ENCODE peak calls at places on chromosomes 2 and 18, in nine cellular contexts. H is suprapubic skin, B is transverse colon, R is HepG2, Y is SK-N-SH, F is K562, Q is stomach, K is GM12878, P is H1. U is an unnamed sample.
A peak's percentile ranks its signal among the peaks of the same experiment; 100 is the strongest.

GRCh38 chr2:233940376-233941276 is 23.5 kb downstream of the TRPM8 start:
- DNase-seq in H (no peak), K (no peak), Y (no peak), F (no peak), Q (no peak), R (no peak), P (no peak), B (no peak), U (no peak)

GRCh38 chr18:13539050-13539449 is 187.3 kb downstream of the FAM210A start:
- DNase-seq in R (no peak), H (no peak), K (no peak), P (no peak), Q (no peak), Y (no peak), F (no peak), B (peak; percentile 68), U (no peak)

GRCh38 chr18:53864758-53865157 is 359.7 kb downstream of the MBD2 start:
- DNase-seq in Q (no peak), H (no peak), B (no peak), P (no peak), K (no peak), Y (peak; percentile 14), R (no peak), F (no peak), U (no peak)

GRCh38 chr2:2103320-2103719 is 227.8 kb downstream of the MYT1L start:
- DNase-seq in B (no peak), Q (no peak), H (no peak), Y (peak; percentile 74), F (no peak), R (no peak), P (no peak), K (no peak), U (no peak)

GRCh38 chr2:184199274-184199673 is 399.1 kb upstream of the ZNF804A start:
- DNase-seq in B (no peak), R (no peak), H (no peak), P (no peak), K (no peak), Q (no peak), F (no peak), Y (no peak), U (no peak)

GRCh38 chr2:189819297-189819704 is 35.1 kb downstream of the PMS1 start:
- DNase-seq in F (no peak), Q (no peak), Y (no peak), B (no peak), K (no peak), H (no peak), P (no peak), R (no peak), U (no peak)

GRCh38 chr18:78721281-78721949 is 258.2 kb upstream of the SALL3 start:
- DNase-seq in B (no peak), F (no peak), Y (no peak), Q (no peak), R (no peak), H (no peak), P (peak; percentile 54), K (no peak), U (peak; percentile 50)

GRCh38 chr2:65595641-65596040 is 163.2 kb upstream of the SPRED2 start:
- DNase-seq in K (no peak), Y (no peak), Q (no peak), B (no peak), F (no peak), R (no peak), P (no peak), H (no peak), U (no peak)

GRCh38 chr2:201909961-201910361 is 103.6 kb downstream of the CDK15 start:
- DNase-seq in F (no peak), Y (no peak), P (no peak), Q (no peak), R (no peak), K (peak; percentile 27), H (no peak), B (peak; percentile 13), U (no peak)

GRCh38 chr2:8304821-8305766 is 376.8 kb upstream of the ID2 start:
- DNase-seq in Y (no peak), H (no peak), F (peak; percentile 33), P (no peak), Q (no peak), R (no peak), B (no peak), K (no peak), U (no peak)

GRCh38 chr18:11665587-11665986 is 23.5 kb upstream of the GNAL start:
- DNase-seq in K (no peak), Y (no peak), H (no peak), F (no peak), P (no peak), B (no peak), Q (no peak), R (no peak), U (no peak)

GRCh38 chr18:55003695-55004094 is 44.4 kb upstream of the CCDC68 start:
- DNase-seq in H (no peak), B (no peak), R (no peak), K (no peak), Y (peak; percentile 54), Q (no peak), P (no peak), F (no peak), U (no peak)

GRCh38 chr18:49094136-49094535 is 143.4 kb upstream of the SMAD7 start:
- DNase-seq in Y (no peak), K (no peak), R (no peak), H (no peak), B (no peak), P (no peak), Q (no peak), F (no peak), U (no peak)

GRCh38 chr2:112933261-112933660 is 22.3 kb downstream of the IL37 start:
- DNase-seq in Y (no peak), K (no peak), F (no peak), P (peak; percentile 13), B (no peak), Q (no peak), R (no peak), H (no peak), U (no peak)

GRCh38 chr2:204353823-204354222 is 191.5 kb upstream of the PARD3B start:
- DNase-seq in P (no peak), R (no peak), K (no peak), H (no peak), Y (no peak), Q (no peak), F (no peak), B (no peak), U (no peak)

GRCh38 chr2:121993682-121994081 is 238.2 kb downstream of the TSN start:
- DNase-seq in R (no peak), H (no peak), F (no peak), Q (no peak), P (no peak), Y (no peak), K (no peak), B (no peak), U (no peak)

GRCh38 chr2:147273106-147273505 is 571.7 kb upstream of the ACVR2A start:
- DNase-seq in H (no peak), K (no peak), R (no peak), Q (no peak), P (no peak), Y (no peak), B (no peak), F (no peak), U (no peak)

GRCh38 chr18:79789901-79790885 is 7.5 kb upstream of the KCNG2 start:
- DNase-seq in K (no peak), P (no peak), H (no peak), B (no peak), F (no peak), Y (no peak), Q (no peak), R (no peak), U (peak; percentile 40)

GRCh38 chr2:12507295-12507694 is 209.4 kb upstream of the TRIB2 start:
- DNase-seq in Y (no peak), P (no peak), H (no peak), F (no peak), K (peak; percentile 76), R (no peak), B (no peak), Q (no peak), U (no peak)

GRCh38 chr2:102355526-102356380 is at the start of gene IL18R1:
- DNase-seq in Q (peak; percentile 85), B (peak; percentile 84), F (peak; percentile 60), K (peak; percentile 42), H (peak; percentile 82), R (peak; percentile 53), Y (peak; percentile 87), P (peak; percentile 83), U (peak; percentile 84)

GRCh38 chr2:71618327-71619113 is 165.2 kb downstream of the DYSF start:
- DNase-seq in Q (peak; percentile 21), B (no peak), H (no peak), F (no peak), Y (peak; percentile 53), P (peak; percentile 46), R (no peak), K (no peak), U (peak; percentile 57)
- H3K27ac ChIP-seq in Q (no peak overlapping the region), B (no peak overlapping the region), H (no peak overlapping the region), F (no peak overlapping the region), Y (no peak overlapping the region), P (no peak overlapping the region), R (no peak overlapping the region), K (no peak overlapping the region), U (no peak overlapping the region)

DNA sequence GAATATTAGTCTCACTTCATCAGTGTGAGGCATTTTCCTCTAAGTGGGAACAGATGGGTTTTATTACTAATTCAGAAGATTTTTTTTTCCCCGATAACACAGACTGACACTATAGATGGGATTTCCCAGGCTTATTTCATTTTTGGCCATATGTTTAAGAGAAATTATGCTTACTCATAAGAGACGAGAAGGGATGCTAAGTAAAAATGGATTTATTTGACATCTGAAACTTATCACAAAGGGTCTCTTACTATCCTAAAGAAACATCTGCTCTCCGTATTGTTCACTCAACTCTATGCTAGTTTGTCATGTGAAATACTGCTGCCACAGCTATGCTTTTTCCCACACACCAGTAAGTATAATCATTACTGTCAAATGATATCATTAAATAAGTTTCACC is 1476.3 kb downstream of the LRP1B start:
- DNase-seq in Q (no peak), R (no peak), F (no peak), Y (peak; percentile 29), H (no peak), B (no peak), P (no peak), K (no peak), U (no peak)
- TF ChIP-seq EP300 in Q (no peak), R (no peak), F (no peak), Y (peak; percentile 40), H (no peak), B (no peak), P (no peak), K (no peak), U (no peak)

GRCh38 chr2:37585295-37585908 is 86.0 kb downstream of the CDC42EP3 start:
- DNase-seq in Q (peak; percentile 66), Y (no peak), K (no peak), B (peak; percentile 22), F (no peak), P (no peak), R (no peak), H (no peak), U (no peak)
- TF ChIP-seq POLR2AphosphoS5 in Q (no peak), Y (no peak), K (no peak), B (peak; percentile 47), F (no peak), P (no peak), R (no peak), H (no peak), U (peak; percentile 9)

DNA sequence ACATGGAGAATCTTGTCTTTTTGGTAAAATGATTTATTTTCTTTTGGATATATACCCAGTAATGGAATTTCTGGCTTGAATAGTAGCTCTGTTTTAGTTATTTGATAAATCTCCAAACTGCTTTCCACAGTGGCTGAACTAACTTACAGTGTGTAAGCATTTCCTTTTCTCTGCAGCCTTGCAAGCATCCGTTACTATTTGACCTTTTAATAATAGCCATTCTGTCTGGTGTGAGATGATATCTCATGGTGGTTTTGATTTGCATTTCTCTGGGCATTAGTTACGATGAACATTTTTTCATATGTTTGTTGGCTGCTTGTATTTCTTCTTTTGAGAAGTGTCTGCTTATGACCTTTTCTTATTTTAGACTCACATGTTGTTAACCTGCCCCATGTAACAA is 190.2 kb downstream of the GALR1 start:
- DNase-seq in Q (no peak), F (no peak), K (no peak), H (no peak), P (no peak), R (no peak), B (no peak), Y (no peak), U (no peak)
- H3K27ac ChIP-seq in Q (no peak overlapping the region), F (no peak overlapping the region), K (no peak overlapping the region), H (no peak overlapping the region), P (no peak overlapping the region), R (no peak overlapping the region), B (no peak overlapping the region), Y (no peak overlapping the region), U (no peak overlapping the region)

U was measured in sigmoid colon.